ENCODE peak calls at places on chromosomes 2 and 18, in ten cellular contexts. One of them, this sample, is unnamed. For H3K4me1, the result is how much of the 10 kb centered on the place peaks cover.

GRCh38 chr2:120228503-120228902 is 5.3 kb upstream of the TMEM185B start:
- DNase-seq in breast epithelium: no peak
- DNase-seq in neuronal stem cell: no peak
- DNase-seq in aorta: peak
- DNase-seq in adrenal gland: no peak
- DNase-seq in mesendoderm: no peak
- DNase-seq in uterus: no peak
- DNase-seq in astrocyte: no peak
- DNase-seq in CD8-positive, alpha-beta memory T cell: no peak
- DNase-seq in IMR-90: no peak
- DNase-seq in this sample: no peak

GRCh38 chr2:74836675-74837401 is 2.9 kb downstream of the HK2 start:
- DNase-seq in adrenal gland: no peak
- DNase-seq in IMR-90: no peak
- DNase-seq in CD8-positive, alpha-beta memory T cell: no peak
- DNase-seq in astrocyte: no peak
- DNase-seq in neuronal stem cell: no peak
- DNase-seq in mesendoderm: peak
- DNase-seq in breast epithelium: no peak
- DNase-seq in aorta: no peak
- DNase-seq in uterus: no peak
- DNase-seq in this sample: no peak

GRCh38 chr2:128381001-128381938 is 62.6 kb upstream of the HS6ST1 start:
- DNase-seq in neuronal stem cell: no peak
- DNase-seq in aorta: no peak
- DNase-seq in CD8-positive, alpha-beta memory T cell: no peak
- DNase-seq in breast epithelium: peak
- DNase-seq in mesendoderm: no peak
- DNase-seq in astrocyte: no peak
- DNase-seq in adrenal gland: no peak
- DNase-seq in uterus: peak
- DNase-seq in IMR-90: no peak
- DNase-seq in this sample: no peak

GRCh38 chr2:178477443-178478099 is 829 bp downstream of the FKBP7 start:
- DNase-seq in mesendoderm: no peak
- DNase-seq in neuronal stem cell: no peak
- DNase-seq in astrocyte: no peak
- DNase-seq in CD8-positive, alpha-beta memory T cell: no peak
- DNase-seq in IMR-90: no peak
- DNase-seq in aorta: no peak
- DNase-seq in adrenal gland: no peak
- DNase-seq in breast epithelium: no peak
- DNase-seq in uterus: no peak
- DNase-seq in this sample: no peak

GRCh38 chr18:25724121-25724520 is 366.3 kb downstream of the SS18 start:
- DNase-seq in uterus: no peak
- DNase-seq in neuronal stem cell: no peak
- DNase-seq in adrenal gland: no peak
- DNase-seq in CD8-positive, alpha-beta memory T cell: no peak
- DNase-seq in mesendoderm: no peak
- DNase-seq in astrocyte: no peak
- DNase-seq in aorta: no peak
- DNase-seq in breast epithelium: no peak
- DNase-seq in IMR-90: no peak
- DNase-seq in this sample: no peak

GRCh38 chr2:58919316-58919715 is 678.2 kb upstream of the FANCL start:
- DNase-seq in breast epithelium: no peak
- DNase-seq in mesendoderm: no peak
- DNase-seq in uterus: no peak
- DNase-seq in aorta: no peak
- DNase-seq in astrocyte: no peak
- DNase-seq in CD8-positive, alpha-beta memory T cell: no peak
- DNase-seq in IMR-90: no peak
- DNase-seq in neuronal stem cell: no peak
- DNase-seq in adrenal gland: no peak
- DNase-seq in this sample: no peak

GRCh38 chr2:170917219-170917851 is 11.7 kb upstream of the GORASP2 start:
- DNase-seq in breast epithelium: no peak
- DNase-seq in uterus: no peak
- DNase-seq in IMR-90: no peak
- DNase-seq in adrenal gland: no peak
- DNase-seq in neuronal stem cell: no peak
- DNase-seq in aorta: no peak
- DNase-seq in CD8-positive, alpha-beta memory T cell: no peak
- DNase-seq in mesendoderm: peak
- DNase-seq in astrocyte: no peak
- DNase-seq in this sample: no peak

GRCh38 chr2:15337996-15338666 is 223.0 kb downstream of the NBAS start:
- DNase-seq in CD8-positive, alpha-beta memory T cell: no peak
- DNase-seq in neuronal stem cell: no peak
- DNase-seq in uterus: no peak
- DNase-seq in breast epithelium: no peak
- DNase-seq in aorta: no peak
- DNase-seq in adrenal gland: no peak
- DNase-seq in IMR-90: no peak
- DNase-seq in mesendoderm: no peak
- DNase-seq in astrocyte: no peak
- DNase-seq in this sample: no peak

GRCh38 chr2:188119112-188119838 is 172.4 kb upstream of the GULP1 start:
- DNase-seq in neuronal stem cell: no peak
- DNase-seq in adrenal gland: no peak
- DNase-seq in mesendoderm: no peak
- DNase-seq in breast epithelium: no peak
- DNase-seq in aorta: no peak
- DNase-seq in astrocyte: no peak
- DNase-seq in uterus: no peak
- DNase-seq in CD8-positive, alpha-beta memory T cell: no peak
- DNase-seq in IMR-90: no peak
- DNase-seq in this sample: no peak

GRCh38 chr2:54879037-54879436 is 155.6 kb downstream of the EML6 start:
- DNase-seq in uterus: no peak
- DNase-seq in CD8-positive, alpha-beta memory T cell: no peak
- DNase-seq in breast epithelium: no peak
- DNase-seq in aorta: no peak
- DNase-seq in IMR-90: no peak
- DNase-seq in neuronal stem cell: no peak
- DNase-seq in adrenal gland: no peak
- DNase-seq in mesendoderm: peak
- DNase-seq in astrocyte: no peak
- DNase-seq in this sample: no peak

DNA sequence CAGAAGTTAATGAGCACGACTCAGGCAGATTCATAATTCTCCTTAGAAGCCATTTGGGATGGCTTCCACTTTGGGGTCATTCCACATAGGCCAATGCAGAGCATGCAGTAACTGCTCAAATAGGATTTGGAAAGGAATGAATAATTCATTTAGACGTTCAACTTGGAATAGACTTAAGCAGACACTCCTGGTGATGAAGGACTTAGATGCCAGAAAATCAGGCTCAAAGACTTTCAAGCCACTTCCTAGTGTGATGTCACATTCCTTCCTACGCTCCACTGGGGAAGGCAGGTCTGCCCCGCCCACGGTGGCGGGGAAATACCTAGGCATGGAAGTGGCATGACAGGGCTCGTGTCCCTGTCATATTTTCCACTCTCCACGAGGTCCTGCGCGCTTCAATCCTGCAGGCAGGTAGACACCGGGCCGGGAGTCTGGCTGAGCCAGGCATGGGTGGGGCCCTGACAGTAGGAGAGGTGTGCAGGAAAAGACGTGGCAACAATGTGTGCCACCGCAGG is at the start of gene IL1RL2:
- DNase-seq in breast epithelium: peak
- DNase-seq in adrenal gland: no peak
- DNase-seq in mesendoderm: peak
- DNase-seq in aorta: no peak
- DNase-seq in CD8-positive, alpha-beta memory T cell: no peak
- DNase-seq in astrocyte: no peak
- DNase-seq in uterus: no peak
- DNase-seq in neuronal stem cell: no peak
- DNase-seq in IMR-90: no peak
- DNase-seq in this sample: peak
- H3K4me3 ChIP-seq in breast epithelium: peak
- H3K4me3 ChIP-seq in adrenal gland: peak
- H3K4me3 ChIP-seq in mesendoderm: no peak
- H3K4me3 ChIP-seq in aorta: peak
- H3K4me3 ChIP-seq in CD8-positive, alpha-beta memory T cell: peak
- H3K4me3 ChIP-seq in astrocyte: peak
- H3K4me3 ChIP-seq in uterus: peak
- H3K4me3 ChIP-seq in neuronal stem cell: peak
- H3K4me3 ChIP-seq in IMR-90: peak
- H3K4me3 ChIP-seq in this sample: peak

GRCh38 chr2:96729748-96730147 is 10.1 kb downstream of the LMAN2L start:
- DNase-seq in uterus: no peak
- DNase-seq in aorta: no peak
- DNase-seq in adrenal gland: no peak
- DNase-seq in breast epithelium: no peak
- DNase-seq in CD8-positive, alpha-beta memory T cell: no peak
- DNase-seq in IMR-90: no peak
- DNase-seq in astrocyte: no peak
- DNase-seq in mesendoderm: no peak
- DNase-seq in neuronal stem cell: no peak
- DNase-seq in this sample: no peak

GRCh38 chr2:96727431-96727830 is 12.4 kb downstream of the LMAN2L start:
- DNase-seq in uterus: no peak
- DNase-seq in IMR-90: no peak
- DNase-seq in breast epithelium: no peak
- DNase-seq in astrocyte: no peak
- DNase-seq in mesendoderm: no peak
- DNase-seq in CD8-positive, alpha-beta memory T cell: no peak
- DNase-seq in aorta: no peak
- DNase-seq in neuronal stem cell: no peak
- DNase-seq in adrenal gland: no peak
- DNase-seq in this sample: no peak

GRCh38 chr2:96733931-96734330 is 5.9 kb downstream of the LMAN2L start:
- DNase-seq in uterus: no peak
- DNase-seq in IMR-90: no peak
- DNase-seq in breast epithelium: no peak
- DNase-seq in astrocyte: no peak
- DNase-seq in neuronal stem cell: no peak
- DNase-seq in aorta: no peak
- DNase-seq in adrenal gland: no peak
- DNase-seq in CD8-positive, alpha-beta memory T cell: no peak
- DNase-seq in mesendoderm: no peak
- DNase-seq in this sample: no peak

GRCh38 chr2:96734899-96735585 is 4.8 kb downstream of the LMAN2L start:
- DNase-seq in uterus: no peak
- DNase-seq in aorta: no peak
- DNase-seq in adrenal gland: no peak
- DNase-seq in CD8-positive, alpha-beta memory T cell: no peak
- DNase-seq in IMR-90: peak
- DNase-seq in neuronal stem cell: no peak
- DNase-seq in breast epithelium: no peak
- DNase-seq in mesendoderm: no peak
- DNase-seq in astrocyte: no peak
- DNase-seq in this sample: no peak

GRCh38 chr2:96730212-96730611 is 9.7 kb downstream of the LMAN2L start:
- DNase-seq in astrocyte: peak
- DNase-seq in uterus: no peak
- DNase-seq in CD8-positive, alpha-beta memory T cell: no peak
- DNase-seq in breast epithelium: no peak
- DNase-seq in IMR-90: peak
- DNase-seq in adrenal gland: no peak
- DNase-seq in aorta: no peak
- DNase-seq in mesendoderm: no peak
- DNase-seq in neuronal stem cell: no peak
- DNase-seq in this sample: no peak
- H3K4me1 ChIP-seq in astrocyte: under half
- H3K4me1 ChIP-seq in uterus: under half
- H3K4me1 ChIP-seq in CD8-positive, alpha-beta memory T cell: under half
- H3K4me1 ChIP-seq in breast epithelium: under half
- H3K4me1 ChIP-seq in IMR-90: under half
- H3K4me1 ChIP-seq in adrenal gland: under half
- H3K4me1 ChIP-seq in aorta: under half
- H3K4me1 ChIP-seq in mesendoderm: under half
- H3K4me1 ChIP-seq in neuronal stem cell: under half
- H3K4me1 ChIP-seq in this sample: under half

DNA sequence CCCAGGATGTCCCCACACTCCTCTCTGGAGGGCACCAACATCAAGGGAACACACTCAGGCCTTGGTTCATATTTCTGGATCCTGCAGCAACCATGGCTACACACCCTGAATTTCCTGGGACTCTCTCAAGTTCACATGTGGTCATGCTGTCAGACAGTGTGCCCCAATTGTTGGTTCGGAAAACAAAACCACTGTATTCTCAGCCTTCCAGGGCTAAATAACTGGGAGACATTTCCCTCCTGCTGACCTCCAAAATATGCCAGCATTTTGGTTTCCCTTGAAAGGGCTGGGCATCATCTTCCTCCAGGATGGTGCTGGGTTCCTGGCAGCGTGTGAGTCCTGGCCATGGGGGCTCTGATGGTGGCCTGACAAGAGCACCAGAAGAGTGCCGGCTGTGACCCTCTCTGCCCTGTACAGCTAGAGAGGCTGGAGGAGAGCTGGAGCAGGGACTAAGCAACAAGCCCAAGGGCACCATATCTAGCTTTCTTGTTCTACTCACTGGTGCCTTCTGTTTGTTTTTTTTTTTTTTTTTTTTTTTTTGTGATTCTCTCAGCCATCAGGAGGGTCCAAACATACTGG is 37.5 kb upstream of the WIPF1 start:
- DNase-seq in mesendoderm: no peak
- DNase-seq in breast epithelium: no peak
- DNase-seq in CD8-positive, alpha-beta memory T cell: peak
- DNase-seq in IMR-90: no peak
- DNase-seq in neuronal stem cell: no peak
- DNase-seq in aorta: no peak
- DNase-seq in astrocyte: no peak
- DNase-seq in adrenal gland: no peak
- DNase-seq in uterus: no peak
- DNase-seq in this sample: no peak
- H3K4me3 ChIP-seq in mesendoderm: no peak
- H3K4me3 ChIP-seq in breast epithelium: no peak
- H3K4me3 ChIP-seq in CD8-positive, alpha-beta memory T cell: peak
- H3K4me3 ChIP-seq in IMR-90: no peak
- H3K4me3 ChIP-seq in neuronal stem cell: no peak
- H3K4me3 ChIP-seq in aorta: no peak
- H3K4me3 ChIP-seq in astrocyte: no peak
- H3K4me3 ChIP-seq in adrenal gland: no peak
- H3K4me3 ChIP-seq in uterus: no peak
- H3K4me3 ChIP-seq in this sample: no peak

DNA sequence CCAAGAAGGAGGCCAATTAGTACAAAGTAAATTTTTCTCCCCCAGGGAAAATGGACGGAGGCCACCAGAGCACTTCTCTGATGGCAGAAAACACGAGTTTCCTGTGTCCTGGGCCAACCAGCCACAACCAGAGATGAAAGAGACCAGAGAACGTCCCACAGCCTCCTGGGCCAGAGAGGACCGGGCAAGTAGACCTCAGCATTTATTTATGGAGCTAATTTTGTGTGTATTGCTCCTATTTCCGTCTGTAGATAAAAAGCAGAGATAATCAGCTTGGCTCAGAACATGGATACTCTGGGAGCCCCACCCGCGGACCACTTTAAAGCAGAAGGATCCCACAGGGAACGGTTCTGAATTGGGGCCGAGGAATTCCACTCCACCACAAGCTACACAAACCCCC is 43.9 kb upstream of the TWIST2 start:
- DNase-seq in CD8-positive, alpha-beta memory T cell: no peak
- DNase-seq in IMR-90: no peak
- DNase-seq in astrocyte: no peak
- DNase-seq in mesendoderm: no peak
- DNase-seq in uterus: no peak
- DNase-seq in neuronal stem cell: no peak
- DNase-seq in breast epithelium: no peak
- DNase-seq in adrenal gland: no peak
- DNase-seq in aorta: no peak
- DNase-seq in this sample: no peak
- H3K4me1 ChIP-seq in CD8-positive, alpha-beta memory T cell: under half
- H3K4me1 ChIP-seq in IMR-90: under half
- H3K4me1 ChIP-seq in astrocyte: under half
- H3K4me1 ChIP-seq in mesendoderm: under half
- H3K4me1 ChIP-seq in uterus: under half
- H3K4me1 ChIP-seq in neuronal stem cell: under half
- H3K4me1 ChIP-seq in breast epithelium: under half
- H3K4me1 ChIP-seq in adrenal gland: under half
- H3K4me1 ChIP-seq in aorta: under half
- H3K4me1 ChIP-seq in this sample: under half